ENCODE peak calls at places on chromosomes 16 and 17, in seven cellular contexts. One of them, this sample, is unnamed.

GRCh38 chr17:32486701-32487459 is at the start of gene CDK5R1:
- DNase-seq in GOT3: no peak
- DNase-seq in tibial nerve: no peak
- DNase-seq in GM19239: peak
- DNase-seq in CD4-positive, CD25-positive, alpha-beta regulatory T cell: peak
- DNase-seq in stimulated activated CD4-positive, alpha-beta T cell treated with anti-CD3 and anti-CD28 coated beads, Interleukin-1b, Interleukin-23, amount 100 ng/mL, for 24 hours: peak
- DNase-seq in fibroblast of the conjunctiva: no peak
- DNase-seq in this sample: no peak

GRCh38 chr17:75044716-75045115 is 2.1 kb downstream of the ATP5PD start:
- DNase-seq in GOT3: no peak
- DNase-seq in tibial nerve: no peak
- DNase-seq in GM19239: no peak
- DNase-seq in CD4-positive, CD25-positive, alpha-beta regulatory T cell: no peak
- DNase-seq in stimulated activated CD4-positive, alpha-beta T cell treated with anti-CD3 and anti-CD28 coated beads, Interleukin-1b, Interleukin-23, amount 100 ng/mL, for 24 hours: no peak
- DNase-seq in fibroblast of the conjunctiva: no peak
- DNase-seq in this sample: no peak

GRCh38 chr16:1651509-1652342 is 26.4 kb upstream of the JPT2 start:
- DNase-seq in GOT3: no peak
- DNase-seq in tibial nerve: no peak
- DNase-seq in GM19239: no peak
- DNase-seq in CD4-positive, CD25-positive, alpha-beta regulatory T cell: peak
- DNase-seq in stimulated activated CD4-positive, alpha-beta T cell treated with anti-CD3 and anti-CD28 coated beads, Interleukin-1b, Interleukin-23, amount 100 ng/mL, for 24 hours: no peak
- DNase-seq in fibroblast of the conjunctiva: no peak
- DNase-seq in this sample: no peak

GRCh38 chr16:29994613-29995329 is 646 bp downstream of the HIRIP3 start:
- DNase-seq in GOT3: peak
- DNase-seq in tibial nerve: no peak
- DNase-seq in GM19239: no peak
- DNase-seq in CD4-positive, CD25-positive, alpha-beta regulatory T cell: no peak
- DNase-seq in stimulated activated CD4-positive, alpha-beta T cell treated with anti-CD3 and anti-CD28 coated beads, Interleukin-1b, Interleukin-23, amount 100 ng/mL, for 24 hours: peak
- DNase-seq in fibroblast of the conjunctiva: peak
- DNase-seq in this sample: peak

GRCh38 chr17:72998343-72998742 is 94.1 kb downstream of the SLC39A11 start:
- DNase-seq in GOT3: no peak
- DNase-seq in tibial nerve: no peak
- DNase-seq in GM19239: no peak
- DNase-seq in CD4-positive, CD25-positive, alpha-beta regulatory T cell: no peak
- DNase-seq in stimulated activated CD4-positive, alpha-beta T cell treated with anti-CD3 and anti-CD28 coated beads, Interleukin-1b, Interleukin-23, amount 100 ng/mL, for 24 hours: no peak
- DNase-seq in fibroblast of the conjunctiva: no peak
- DNase-seq in this sample: no peak

GRCh38 chr16:11587643-11588247 is 1.0 kb upstream of the LITAF start:
- DNase-seq in GOT3: no peak
- DNase-seq in tibial nerve: no peak
- DNase-seq in GM19239: no peak
- DNase-seq in CD4-positive, CD25-positive, alpha-beta regulatory T cell: no peak
- DNase-seq in stimulated activated CD4-positive, alpha-beta T cell treated with anti-CD3 and anti-CD28 coated beads, Interleukin-1b, Interleukin-23, amount 100 ng/mL, for 24 hours: no peak
- DNase-seq in fibroblast of the conjunctiva: no peak
- DNase-seq in this sample: no peak

GRCh38 chr17:42526031-42526444 is 10.0 kb upstream of the NAGLU start:
- DNase-seq in GOT3: no peak
- DNase-seq in tibial nerve: no peak
- DNase-seq in GM19239: no peak
- DNase-seq in CD4-positive, CD25-positive, alpha-beta regulatory T cell: no peak
- DNase-seq in stimulated activated CD4-positive, alpha-beta T cell treated with anti-CD3 and anti-CD28 coated beads, Interleukin-1b, Interleukin-23, amount 100 ng/mL, for 24 hours: no peak
- DNase-seq in fibroblast of the conjunctiva: no peak
- DNase-seq in this sample: no peak

GRCh38 chr16:89971495-89972243 is 23.1 kb downstream of the DEF8 start:
- DNase-seq in GOT3: no peak
- DNase-seq in tibial nerve: no peak
- DNase-seq in GM19239: no peak
- DNase-seq in CD4-positive, CD25-positive, alpha-beta regulatory T cell: no peak
- DNase-seq in stimulated activated CD4-positive, alpha-beta T cell treated with anti-CD3 and anti-CD28 coated beads, Interleukin-1b, Interleukin-23, amount 100 ng/mL, for 24 hours: no peak
- DNase-seq in fibroblast of the conjunctiva: no peak
- DNase-seq in this sample: no peak

GRCh38 chr16:70598937-70599503 is 47.3 kb upstream of the IL34 start:
- DNase-seq in GOT3: no peak
- DNase-seq in tibial nerve: no peak
- DNase-seq in GM19239: no peak
- DNase-seq in CD4-positive, CD25-positive, alpha-beta regulatory T cell: no peak
- DNase-seq in stimulated activated CD4-positive, alpha-beta T cell treated with anti-CD3 and anti-CD28 coated beads, Interleukin-1b, Interleukin-23, amount 100 ng/mL, for 24 hours: no peak
- DNase-seq in fibroblast of the conjunctiva: no peak
- DNase-seq in this sample: no peak

GRCh38 chr17:78147315-78147998 is 1.3 kb downstream of the C17orf99 start:
- DNase-seq in GOT3: no peak
- DNase-seq in tibial nerve: no peak
- DNase-seq in GM19239: no peak
- DNase-seq in CD4-positive, CD25-positive, alpha-beta regulatory T cell: no peak
- DNase-seq in stimulated activated CD4-positive, alpha-beta T cell treated with anti-CD3 and anti-CD28 coated beads, Interleukin-1b, Interleukin-23, amount 100 ng/mL, for 24 hours: no peak
- DNase-seq in fibroblast of the conjunctiva: no peak
- DNase-seq in this sample: no peak

GRCh38 chr17:2030779-2031163 is 818 bp downstream of the DPH1 start:
- DNase-seq in GOT3: no peak
- DNase-seq in tibial nerve: no peak
- DNase-seq in GM19239: no peak
- DNase-seq in CD4-positive, CD25-positive, alpha-beta regulatory T cell: no peak
- DNase-seq in stimulated activated CD4-positive, alpha-beta T cell treated with anti-CD3 and anti-CD28 coated beads, Interleukin-1b, Interleukin-23, amount 100 ng/mL, for 24 hours: no peak
- DNase-seq in fibroblast of the conjunctiva: peak
- DNase-seq in this sample: no peak

GRCh38 chr16:56421313-56421712 is 4.0 kb downstream of the AMFR start:
- DNase-seq in GOT3: no peak
- DNase-seq in tibial nerve: no peak
- DNase-seq in GM19239: no peak
- DNase-seq in CD4-positive, CD25-positive, alpha-beta regulatory T cell: no peak
- DNase-seq in stimulated activated CD4-positive, alpha-beta T cell treated with anti-CD3 and anti-CD28 coated beads, Interleukin-1b, Interleukin-23, amount 100 ng/mL, for 24 hours: no peak
- DNase-seq in fibroblast of the conjunctiva: no peak
- DNase-seq in this sample: no peak

GRCh38 chr17:49570540-49571242 is 5.0 kb upstream of the NXPH3 start:
- DNase-seq in GOT3: no peak
- DNase-seq in tibial nerve: no peak
- DNase-seq in GM19239: no peak
- DNase-seq in CD4-positive, CD25-positive, alpha-beta regulatory T cell: no peak
- DNase-seq in stimulated activated CD4-positive, alpha-beta T cell treated with anti-CD3 and anti-CD28 coated beads, Interleukin-1b, Interleukin-23, amount 100 ng/mL, for 24 hours: no peak
- DNase-seq in fibroblast of the conjunctiva: no peak
- DNase-seq in this sample: no peak

GRCh38 chr17:77180503-77181330 is 39.9 kb downstream of the SEC14L1 start:
- DNase-seq in GOT3: no peak
- DNase-seq in tibial nerve: no peak
- DNase-seq in GM19239: no peak
- DNase-seq in CD4-positive, CD25-positive, alpha-beta regulatory T cell: peak
- DNase-seq in stimulated activated CD4-positive, alpha-beta T cell treated with anti-CD3 and anti-CD28 coated beads, Interleukin-1b, Interleukin-23, amount 100 ng/mL, for 24 hours: no peak
- DNase-seq in fibroblast of the conjunctiva: no peak
- DNase-seq in this sample: no peak

GRCh38 chr17:81517339-81518112 is 4.9 kb upstream of the ACTG1 start:
- DNase-seq in GOT3: no peak
- DNase-seq in tibial nerve: no peak
- DNase-seq in GM19239: peak
- DNase-seq in CD4-positive, CD25-positive, alpha-beta regulatory T cell: no peak
- DNase-seq in stimulated activated CD4-positive, alpha-beta T cell treated with anti-CD3 and anti-CD28 coated beads, Interleukin-1b, Interleukin-23, amount 100 ng/mL, for 24 hours: no peak
- DNase-seq in fibroblast of the conjunctiva: no peak
- DNase-seq in this sample: no peak

GRCh38 chr16:85986931-85987749 is 88.2 kb downstream of the IRF8 start:
- DNase-seq in GOT3: no peak
- DNase-seq in tibial nerve: no peak
- DNase-seq in GM19239: no peak
- DNase-seq in CD4-positive, CD25-positive, alpha-beta regulatory T cell: peak
- DNase-seq in stimulated activated CD4-positive, alpha-beta T cell treated with anti-CD3 and anti-CD28 coated beads, Interleukin-1b, Interleukin-23, amount 100 ng/mL, for 24 hours: no peak
- DNase-seq in fibroblast of the conjunctiva: no peak
- DNase-seq in this sample: no peak

GRCh38 chr16:53495325-53495724 is 7.7 kb downstream of the AKTIP start:
- DNase-seq in GOT3: no peak
- DNase-seq in tibial nerve: no peak
- DNase-seq in GM19239: no peak
- DNase-seq in CD4-positive, CD25-positive, alpha-beta regulatory T cell: no peak
- DNase-seq in stimulated activated CD4-positive, alpha-beta T cell treated with anti-CD3 and anti-CD28 coated beads, Interleukin-1b, Interleukin-23, amount 100 ng/mL, for 24 hours: no peak
- DNase-seq in fibroblast of the conjunctiva: no peak
- DNase-seq in this sample: no peak

GRCh38 chr17:72334205-72334604 is 213.4 kb downstream of the SOX9 start:
- DNase-seq in GOT3: no peak
- DNase-seq in tibial nerve: no peak
- DNase-seq in GM19239: no peak
- DNase-seq in CD4-positive, CD25-positive, alpha-beta regulatory T cell: no peak
- DNase-seq in stimulated activated CD4-positive, alpha-beta T cell treated with anti-CD3 and anti-CD28 coated beads, Interleukin-1b, Interleukin-23, amount 100 ng/mL, for 24 hours: no peak
- DNase-seq in fibroblast of the conjunctiva: no peak
- DNase-seq in this sample: no peak

GRCh38 chr16:73457851-73458250 is 409.9 kb upstream of the ZFHX3 start:
- DNase-seq in GOT3: no peak
- DNase-seq in tibial nerve: no peak
- DNase-seq in GM19239: no peak
- DNase-seq in CD4-positive, CD25-positive, alpha-beta regulatory T cell: no peak
- DNase-seq in stimulated activated CD4-positive, alpha-beta T cell treated with anti-CD3 and anti-CD28 coated beads, Interleukin-1b, Interleukin-23, amount 100 ng/mL, for 24 hours: no peak
- DNase-seq in fibroblast of the conjunctiva: no peak
- DNase-seq in this sample: no peak

GRCh38 chr17:34254651-34255380 is at the start of gene CCL2:
- DNase-seq in GOT3: peak
- DNase-seq in tibial nerve: peak
- DNase-seq in GM19239: no peak
- DNase-seq in CD4-positive, CD25-positive, alpha-beta regulatory T cell: no peak
- DNase-seq in stimulated activated CD4-positive, alpha-beta T cell treated with anti-CD3 and anti-CD28 coated beads, Interleukin-1b, Interleukin-23, amount 100 ng/mL, for 24 hours: no peak
- DNase-seq in fibroblast of the conjunctiva: peak
- DNase-seq in this sample: no peak

GRCh38 chr17:19533718-19534561 is at the start of gene SLC47A1:
- DNase-seq in GOT3: no peak
- DNase-seq in tibial nerve: no peak
- DNase-seq in GM19239: no peak
- DNase-seq in CD4-positive, CD25-positive, alpha-beta regulatory T cell: peak
- DNase-seq in stimulated activated CD4-positive, alpha-beta T cell treated with anti-CD3 and anti-CD28 coated beads, Interleukin-1b, Interleukin-23, amount 100 ng/mL, for 24 hours: no peak
- DNase-seq in fibroblast of the conjunctiva: no peak
- DNase-seq in this sample: no peak

GRCh38 chr17:46191332-46192210 is 1.7 kb downstream of the KANSL1 start:
- DNase-seq in GOT3: no peak
- DNase-seq in tibial nerve: no peak
- DNase-seq in GM19239: peak
- DNase-seq in CD4-positive, CD25-positive, alpha-beta regulatory T cell: peak
- DNase-seq in stimulated activated CD4-positive, alpha-beta T cell treated with anti-CD3 and anti-CD28 coated beads, Interleukin-1b, Interleukin-23, amount 100 ng/mL, for 24 hours: no peak
- DNase-seq in fibroblast of the conjunctiva: no peak
- DNase-seq in this sample: no peak

This sample was measured in cerebellar nuclear complex.